ENCODE peak calls at places on chromosome 15, in five cellular contexts. Z is HepG2, U is GM12878, W is K562, S is SK-N-SH. J is an unnamed sample.

GRCh38 chr15:68888419-68888818 is 41.9 kb upstream of the SPESP1 start:
- DNase-seq in Z (no peak), U (no peak), W (no peak), S (no peak), J (no peak)

GRCh38 chr15:85875756-85876155 is 81.0 kb upstream of the KLHL25 start:
- DNase-seq in Z (no peak), U (no peak), W (no peak), S (no peak), J (no peak)

GRCh38 chr15:37253877-37254276 is 153.5 kb upstream of the MEIS2 start:
- DNase-seq in Z (no peak), U (no peak), W (no peak), S (no peak), J (no peak)

GRCh38 chr15:51750942-51751686 is at the start of gene TMOD2:
- DNase-seq in Z (no peak), U (no peak), W (peak; percentile 71), S (peak; percentile 89), J (no peak)

GRCh38 chr15:65377105-65377975 is 462 bp downstream of the IGDCC3 start:
- DNase-seq in Z (no peak), U (no peak), W (no peak), S (peak; percentile 83), J (peak; percentile 83)

GRCh38 chr15:63212050-63212973 is 22.9 kb downstream of the RAB8B start:
- DNase-seq in Z (peak; percentile 39), U (peak; percentile 59), W (peak; percentile 44), S (peak; percentile 42), J (no peak)

GRCh38 chr15:90249123-90249863 is at the start of gene TTLL13:
- DNase-seq in Z (peak; percentile 89), U (no peak), W (peak; percentile 95), S (peak; percentile 96), J (peak; percentile 100)

GRCh38 chr15:33114484-33114767 is 80.1 kb downstream of the FMN1 start:
- DNase-seq in Z (no peak), U (no peak), W (no peak), S (no peak), J (no peak)

GRCh38 chr15:92394327-92395175 is 870 bp downstream of the ST8SIA2 start:
- DNase-seq in Z (no peak), U (no peak), W (no peak), S (peak; percentile 87), J (peak; percentile 77)

GRCh38 chr15:59437777-59438574 is at the start of gene FAM81A:
- DNase-seq in Z (no peak), U (no peak), W (peak; percentile 35), S (peak; percentile 96), J (peak; percentile 78)

GRCh38 chr15:24956131-24956838 is 1.5 kb downstream of the SNRPN start:
- DNase-seq in Z (peak; percentile 59), U (peak; percentile 57), W (no peak), S (peak; percentile 79), J (peak; percentile 39)

GRCh38 chr15:80228959-80229610 is 22.9 kb downstream of the CTXND1 start:
- DNase-seq in Z (no peak), U (no peak), W (no peak), S (no peak), J (no peak)

GRCh38 chr15:89836255-89837133 is 21.8 kb upstream of the ANPEP start:
- DNase-seq in Z (no peak), U (no peak), W (no peak), S (no peak), J (no peak)

GRCh38 chr15:98292442-98293240 is 332.1 kb downstream of the ARRDC4 start:
- DNase-seq in Z (peak; percentile 27), U (no peak), W (peak; percentile 82), S (peak; percentile 77), J (peak; percentile 54)

GRCh38 chr15:93165737-93166136 is 76.7 kb upstream of the RGMA start:
- DNase-seq in Z (no peak), U (no peak), W (no peak), S (no peak), J (no peak)

GRCh38 chr15:36905908-36906307 is 194.4 kb downstream of the MEIS2 start:
- DNase-seq in Z (no peak), U (no peak), W (no peak), S (no peak), J (no peak)

GRCh38 chr15:49622561-49622960 is 1.7 kb downstream of the DTWD1 start:
- DNase-seq in Z (no peak), U (no peak), W (no peak), S (peak; percentile 10), J (no peak)

GRCh38 chr15:26866298-26867198 is at the start of gene GABRA5:
- DNase-seq in Z (no peak), U (no peak), W (no peak), S (peak; percentile 82), J (peak; percentile 83)

GRCh38 chr15:34501131-34501530 is 63.5 kb upstream of the GOLGA8A start:
- DNase-seq in Z (no peak), U (no peak), W (no peak), S (no peak), J (no peak)

GRCh38 chr15:68699881-68700394 is 120.8 kb downstream of the ANP32A start:
- DNase-seq in Z (no peak), U (no peak), W (no peak), S (no peak), J (no peak)

GRCh38 chr15:34223904-34224596 is 766 bp upstream of the EMC4 start:
- DNase-seq in Z (no peak), U (no peak), W (peak; percentile 25), S (peak; percentile 31), J (no peak)

GRCh38 chr15:74200394-74200793 is 2.2 kb downstream of the STRA6 start:
- DNase-seq in Z (no peak), U (no peak), W (no peak), S (peak; percentile 35), J (no peak)
- TF ChIP-seq POLR2AphosphoS5 in Z (no peak), U (no peak), W (no peak), S (no peak), J (no peak)

DNA sequence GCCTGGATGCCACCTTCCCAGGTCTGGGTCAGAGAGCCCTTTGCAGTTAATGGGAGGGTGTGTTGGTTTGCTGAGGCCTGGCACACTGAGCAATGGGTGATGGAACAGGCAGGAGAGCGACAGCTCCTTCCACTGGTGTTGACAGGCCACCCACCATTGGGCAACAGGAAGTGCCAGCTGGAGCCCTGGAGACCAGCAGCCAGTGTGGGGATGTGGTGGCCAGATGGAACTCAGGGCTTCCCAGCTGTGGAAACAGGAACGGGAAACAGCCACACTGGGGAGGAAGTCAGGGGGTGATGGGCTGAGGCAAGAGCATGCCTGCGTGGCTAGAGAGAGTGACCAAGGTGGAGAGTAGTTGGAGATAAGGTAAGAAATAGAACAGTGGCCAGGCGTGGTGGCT is 9.3 kb downstream of the PSTPIP1 start:
- DNase-seq in Z (no peak), U (no peak), W (no peak), S (no peak), J (no peak)
- TF ChIP-seq USF2 in Z (no peak), U (no peak), W (no peak), S (no peak), J (no peak)

GRCh38 chr15:39426552-39427532 is 154.0 kb upstream of the THBS1 start:
- DNase-seq in Z (no peak), U (peak; percentile 69), W (no peak), S (peak; percentile 41), J (no peak)
- TF ChIP-seq POLR2AphosphoS5 in Z (no peak), U (no peak), W (no peak), S (no peak), J (no peak)

GRCh38 chr15:70091649-70092461 is 5.9 kb downstream of the TLE3 start:
- DNase-seq in Z (peak; percentile 60), U (no peak), W (peak; percentile 47), S (peak; percentile 81), J (no peak)
- TF ChIP-seq USF2 in Z (no peak), U (no peak), W (peak; percentile 37), S (no peak), J (no peak)

DNA sequence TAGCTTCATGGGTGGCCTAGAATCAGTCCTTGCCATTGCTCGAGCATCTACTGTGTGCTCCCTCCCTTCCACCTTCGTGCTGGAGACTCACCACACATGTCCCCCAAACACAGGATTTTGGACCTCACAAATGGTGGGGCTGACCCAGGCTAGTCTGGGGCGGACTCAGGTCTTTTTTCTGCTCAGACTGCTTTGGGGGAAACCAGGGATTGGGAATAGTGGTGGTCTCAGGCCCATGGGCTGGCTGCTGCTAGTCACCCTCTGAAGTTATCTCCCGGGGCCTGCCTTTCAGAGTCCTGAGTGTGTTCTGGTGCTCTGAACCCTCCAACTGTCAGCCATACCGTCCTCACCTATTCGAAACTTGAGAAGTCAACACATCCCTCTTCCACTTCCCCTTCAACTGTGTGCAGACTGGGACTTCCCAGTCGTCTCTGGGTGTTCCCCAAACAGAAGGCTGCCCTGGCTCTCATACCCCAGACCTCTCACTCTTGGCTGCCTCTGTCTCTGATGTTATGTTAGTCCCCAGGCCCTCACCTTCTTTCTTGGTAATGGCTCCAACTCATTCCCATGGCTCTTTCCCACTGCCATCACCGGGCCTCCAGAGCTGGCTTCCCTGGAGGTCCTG is 46.0 kb downstream of the PPCDC start:
- DNase-seq in Z (no peak), U (peak; percentile 87), W (no peak), S (no peak), J (no peak)
- TF ChIP-seq POLR2AphosphoS5 in Z (no peak), U (peak; percentile 78), W (no peak), S (no peak), J (no peak)

J was measured in H1.